ENCODE peak calls at places on chromosome 16, in eight cellular contexts. T is HepG2; I is upper lobe of left lung; K is right lobe of liver; D is naive thymus-derived CD4-positive, alpha-beta T cell; J is fibroblast of lung; L is adipocyte; R is psoas muscle. M is an unnamed sample.
A peak's percentile ranks its signal among the peaks of the same experiment; 100 is the strongest.

GRCh38 chr16:12753203-12754023 is 50.3 kb downstream of the CPPED1 start:
- DNase-seq in T (no peak), I (no peak), K (no peak), D (no peak), J (no peak), L (no peak), R (no peak), M (no peak)

GRCh38 chr16:66434619-66435430 is 7.7 kb downstream of the BEAN1 start:
- DNase-seq in T (peak; percentile 92), I (no peak), K (no peak), D (no peak), J (no peak), L (no peak), R (no peak), M (no peak)

GRCh38 chr16:69833357-69833781 is 71.2 kb downstream of the WWP2 start:
- DNase-seq in T (no peak), I (no peak), K (no peak), D (no peak), J (no peak), L (peak; percentile 70), R (no peak), M (no peak)

GRCh38 chr16:29745853-29746345 is at the start of gene C16orf54:
- DNase-seq in T (no peak), I (peak; percentile 88), K (peak; percentile 67), D (peak; percentile 83), J (no peak), L (no peak), R (peak; percentile 80), M (peak; percentile 89)

GRCh38 chr16:879461-879861 is 78.9 kb upstream of the GNG13 start:
- DNase-seq in T (no peak), I (no peak), K (no peak), D (no peak), J (no peak), L (no peak), R (peak; percentile 49), M (no peak)

GRCh38 chr16:78503501-78504110 is 404.2 kb downstream of the WWOX start:
- DNase-seq in T (peak; percentile 61), I (peak; percentile 51), K (no peak), D (no peak), J (peak; percentile 45), L (peak; percentile 35), R (no peak), M (peak; percentile 24)

GRCh38 chr16:75265911-75266701 is 14.7 kb upstream of the BCAR1 start:
- DNase-seq in T (peak; percentile 84), I (peak; percentile 82), K (peak; percentile 79), D (no peak), J (no peak), L (peak; percentile 88), R (peak; percentile 90), M (no peak)

GRCh38 chr16:1414532-1415265 is at the start of gene UNKL:
- DNase-seq in T (peak; percentile 77), I (peak; percentile 74), K (peak; percentile 84), D (peak; percentile 84), J (peak; percentile 28), L (peak; percentile 88), R (peak; percentile 90), M (peak; percentile 88)

GRCh38 chr16:2452650-2453049 is 7.3 kb upstream of the TEDC2 start:
- DNase-seq in T (no peak), I (no peak), K (no peak), D (no peak), J (no peak), L (no peak), R (no peak), M (no peak)

GRCh38 chr16:85460983-85461813 is 151.9 kb upstream of the GSE1 start:
- DNase-seq in T (peak; percentile 39), I (peak; percentile 71), K (no peak), D (no peak), J (peak; percentile 54), L (peak; percentile 70), R (peak; percentile 70), M (no peak)

GRCh38 chr16:50245417-50246298 is 20.7 kb upstream of the ADCY7 start:
- DNase-seq in T (peak; percentile 16), I (peak; percentile 69), K (peak; percentile 51), D (peak; percentile 67), J (peak; percentile 66), L (peak; percentile 72), R (no peak), M (peak; percentile 32)

GRCh38 chr16:2339521-2340484 is 725 bp downstream of the ABCA3 start:
- DNase-seq in T (peak; percentile 15), I (peak; percentile 64), K (peak; percentile 59), D (peak; percentile 63), J (peak; percentile 16), L (peak; percentile 66), R (peak; percentile 79), M (peak; percentile 30)

GRCh38 chr16:84484579-84485254 is 19.7 kb downstream of the MEAK7 start:
- DNase-seq in T (peak; percentile 62), I (peak; percentile 42), K (peak; percentile 54), D (peak; percentile 23), J (peak; percentile 41), L (peak; percentile 77), R (no peak), M (no peak)

GRCh38 chr16:2795714-2796143 is 2.5 kb upstream of the PRSS41 start:
- DNase-seq in T (no peak), I (no peak), K (no peak), D (no peak), J (no peak), L (no peak), R (peak; percentile 10), M (no peak)

GRCh38 chr16:71443714-71444113 is 1.9 kb upstream of the TLE7 start:
- DNase-seq in T (no peak), I (no peak), K (no peak), D (no peak), J (no peak), L (no peak), R (no peak), M (no peak)

GRCh38 chr16:71453051-71453450 is 9.0 kb downstream of the ZNF23 start:
- DNase-seq in T (no peak), I (no peak), K (no peak), D (no peak), J (no peak), L (no peak), R (no peak), M (no peak)

DNA sequence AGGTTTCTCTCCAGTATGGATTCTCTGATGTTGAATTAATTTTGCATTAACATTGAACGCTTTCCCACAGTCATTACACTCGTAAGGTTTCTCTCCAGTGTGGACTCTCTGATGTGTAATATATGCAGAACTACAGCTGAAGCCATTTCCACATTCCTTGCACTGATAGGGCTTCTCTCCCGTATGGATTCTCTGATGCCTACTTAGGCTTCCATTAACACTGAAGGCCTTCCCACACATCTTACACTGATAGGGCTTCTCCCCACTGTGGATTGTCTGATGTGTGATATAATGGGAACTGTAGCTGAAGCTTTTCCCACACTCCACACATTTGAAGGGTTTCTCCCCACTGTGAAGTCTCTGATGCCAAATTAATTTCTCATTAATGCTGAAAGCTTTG is 7.2 kb upstream of the TLE7 start:
- DNase-seq in T (no peak), I (no peak), K (no peak), D (no peak), J (no peak), L (peak; percentile 5), R (no peak), M (no peak)
- H3K9me3 ChIP-seq in T (no peaks in the 10 kb centered on the region), I (peaks cover 56% of the 10 kb centered on the region), K (peaks cover 5% of the 10 kb centered on the region), D (peaks cover 11% of the 10 kb centered on the region), J (peaks cover 14% of the 10 kb centered on the region), L (peaks cover 96% of the 10 kb centered on the region), R (peaks cover 95% of the 10 kb centered on the region), M (peaks cover 26% of the 10 kb centered on the region)

DNA sequence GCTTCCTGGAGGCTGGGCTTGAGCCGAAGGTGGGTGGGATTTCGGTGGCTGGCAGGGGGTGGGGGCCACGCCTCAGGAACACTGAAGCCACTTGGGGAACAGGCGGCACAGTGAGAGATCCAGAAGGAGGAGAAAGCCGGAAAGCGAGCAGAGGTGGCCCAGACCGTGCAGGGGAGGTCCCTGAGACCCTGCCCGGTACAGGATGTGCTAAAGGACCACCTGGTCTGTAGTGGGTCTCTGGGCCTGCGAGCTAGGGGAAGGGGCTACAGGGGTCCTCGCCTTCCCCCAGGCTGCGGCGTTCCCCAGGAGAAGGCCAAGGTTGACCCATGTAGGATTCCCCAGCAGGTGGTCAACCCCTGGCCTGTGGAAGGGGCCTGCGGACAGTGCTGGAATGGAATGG is at the start of gene TLE7:
- DNase-seq in T (no peak), I (no peak), K (no peak), D (no peak), J (no peak), L (no peak), R (no peak), M (no peak)
- H3K9me3 ChIP-seq in T (no peaks in the 10 kb centered on the region), I (peaks cover 18% of the 10 kb centered on the region), K (peaks cover 3% of the 10 kb centered on the region), D (no peaks in the 10 kb centered on the region), J (no peaks in the 10 kb centered on the region), L (peaks cover 47% of the 10 kb centered on the region), R (peaks cover 50% of the 10 kb centered on the region), M (peaks cover 7% of the 10 kb centered on the region)

GRCh38 chr16:68577352-68577853 is 38.3 kb downstream of the ZFP90 start:
- DNase-seq in T (no peak), I (no peak), K (no peak), D (no peak), J (no peak), L (no peak), R (no peak), M (no peak)

GRCh38 chr16:68574479-68574878 is 35.4 kb downstream of the ZFP90 start:
- DNase-seq in T (no peak), I (no peak), K (no peak), D (no peak), J (no peak), L (no peak), R (no peak), M (no peak)

DNA sequence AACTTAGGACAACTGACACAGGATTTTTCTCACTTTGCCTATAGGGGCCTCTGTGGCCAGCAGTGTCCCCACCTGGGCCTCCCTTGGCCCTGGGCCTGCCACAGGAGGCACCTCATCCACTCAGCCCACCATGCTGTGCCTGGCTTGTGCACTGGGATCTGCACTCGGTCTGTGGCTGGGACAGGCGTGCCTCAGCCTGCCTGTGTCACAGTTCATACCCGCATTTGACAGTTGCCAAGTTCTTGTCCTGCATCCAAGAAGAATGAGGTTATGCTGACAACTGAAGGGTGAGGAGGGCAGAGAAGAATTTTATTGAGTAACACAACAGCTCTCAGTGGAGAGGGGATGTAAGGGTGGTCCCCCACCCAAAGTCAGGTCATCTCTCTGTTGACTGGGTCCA is 36.0 kb downstream of the ZFP90 start:
- DNase-seq in T (no peak), I (no peak), K (no peak), D (no peak), J (no peak), L (no peak), R (no peak), M (no peak)
- H3K9me3 ChIP-seq in T (peaks cover 77% of the 10 kb centered on the region), I (peaks cover 53% of the 10 kb centered on the region), K (no peaks in the 10 kb centered on the region), D (no peaks in the 10 kb centered on the region), J (peaks cover 2% of the 10 kb centered on the region), L (peaks cover 86% of the 10 kb centered on the region), R (peaks cover 80% of the 10 kb centered on the region), M (peaks cover 29% of the 10 kb centered on the region)

DNA sequence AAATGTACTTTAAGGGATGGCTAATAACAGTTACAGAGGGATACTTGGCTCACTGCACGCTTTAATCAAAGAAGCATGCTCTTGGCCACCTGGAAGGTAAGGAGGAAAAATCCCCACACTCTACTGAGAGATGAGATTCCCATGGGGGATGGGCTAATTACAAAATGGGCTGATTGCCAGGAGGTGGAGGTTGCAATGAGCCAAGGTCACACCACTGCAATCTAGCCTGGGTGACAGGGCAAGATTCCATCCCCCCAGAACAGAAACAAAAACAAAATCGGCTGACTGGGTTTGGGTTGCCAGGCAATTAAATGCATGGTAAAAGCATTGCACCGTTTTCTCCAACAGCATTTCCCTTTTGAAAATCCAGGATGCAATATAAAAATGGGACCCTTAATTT is 18.0 kb downstream of the N4BP1 start:
- DNase-seq in T (no peak), I (no peak), K (no peak), D (no peak), J (no peak), L (no peak), R (no peak), M (no peak)
- H3K9me3 ChIP-seq in T (peaks cover 33% of the 10 kb centered on the region), I (no peaks in the 10 kb centered on the region), K (no peaks in the 10 kb centered on the region), D (no peaks in the 10 kb centered on the region), J (no peaks in the 10 kb centered on the region), L (peaks cover 17% of the 10 kb centered on the region), R (no peaks in the 10 kb centered on the region), M (no peaks in the 10 kb centered on the region)

GRCh38 chr16:11683140-11683539 is 14.9 kb downstream of the SNN start:
- DNase-seq in T (no peak), I (no peak), K (no peak), D (no peak), J (no peak), L (no peak), R (no peak), M (no peak)
- H3K9me3 ChIP-seq in T (no peaks in the 10 kb centered on the region), I (no peaks in the 10 kb centered on the region), K (no peaks in the 10 kb centered on the region), D (no peaks in the 10 kb centered on the region), J (no peaks in the 10 kb centered on the region), L (no peaks in the 10 kb centered on the region), R (no peaks in the 10 kb centered on the region), M (no peaks in the 10 kb centered on the region)